ENCODE peak calls at places on chromosomes 5 and 9, in ten cellular contexts. J, B, A, M, D, R, W, H, F and K are unnamed samples.

GRCh38 chr5:119330367-119331183 is 25.2 kb upstream of the TNFAIP8 start:
- DNase-seq in J (no peak), B (no peak), A (no peak), M (no peak), D (no peak), R (no peak), W (no peak), H (no peak), F (no peak), K (no peak)

GRCh38 chr5:156481741-156482140 is 154.8 kb downstream of the SGCD start:
- DNase-seq in J (no peak), B (peak), A (no peak), M (no peak), D (no peak), R (no peak), W (no peak), H (no peak), F (no peak), K (no peak)

GRCh38 chr5:73405691-73406090 is 42.9 kb downstream of the FOXD1 start:
- DNase-seq in J (no peak), B (no peak), A (no peak), M (no peak), D (no peak), R (no peak), W (no peak), H (no peak), F (no peak), K (no peak)

GRCh38 chr9:105399117-105399516 is 48.7 kb upstream of the FSD1L start:
- DNase-seq in J (no peak), B (no peak), A (no peak), M (no peak), D (no peak), R (no peak), W (no peak), H (no peak), F (no peak), K (no peak)

GRCh38 chr5:96703384-96703910 is 41.3 kb downstream of the CAST start:
- DNase-seq in J (no peak), B (no peak), A (no peak), M (no peak), D (peak), R (peak), W (no peak), H (no peak), F (no peak), K (no peak)

GRCh38 chr9:136799854-136800657 is 3.9 kb downstream of the CCDC183 start:
- DNase-seq in J (no peak), B (peak), A (peak), M (no peak), D (peak), R (peak), W (no peak), H (peak), F (no peak), K (peak)

GRCh38 chr5:4386152-4386551 is 754.0 kb upstream of the ADAMTS16 start:
- DNase-seq in J (no peak), B (no peak), A (no peak), M (no peak), D (no peak), R (no peak), W (no peak), H (no peak), F (no peak), K (no peak)

GRCh38 chr5:56640763-56641406 is 174.5 kb upstream of the MAP3K1 start:
- DNase-seq in J (no peak), B (no peak), A (no peak), M (no peak), D (no peak), R (no peak), W (no peak), H (no peak), F (no peak), K (no peak)

GRCh38 chr9:18606831-18607230 is 132.9 kb downstream of the ADAMTSL1 start:
- DNase-seq in J (peak), B (no peak), A (no peak), M (no peak), D (no peak), R (peak), W (peak), H (no peak), F (no peak), K (no peak)

GRCh38 chr9:125240649-125240999 is 519 bp downstream of the HSPA5 start:
- DNase-seq in J (no peak), B (no peak), A (no peak), M (no peak), D (peak), R (peak), W (peak), H (peak), F (no peak), K (no peak)

GRCh38 chr5:73966411-73966810 is 340.4 kb downstream of the ARHGEF28 start:
- DNase-seq in J (no peak), B (no peak), A (no peak), M (no peak), D (no peak), R (no peak), W (no peak), H (no peak), F (no peak), K (no peak)

GRCh38 chr9:128972956-128973355 is 25.5 kb downstream of the NUP188 start:
- DNase-seq in J (peak), B (peak), A (no peak), M (peak), D (no peak), R (peak), W (peak), H (no peak), F (peak), K (no peak)

GRCh38 chr9:72542917-72543316 is 21.5 kb downstream of the TMC1 start:
- DNase-seq in J (no peak), B (no peak), A (no peak), M (no peak), D (no peak), R (no peak), W (no peak), H (no peak), F (no peak), K (no peak)

GRCh38 chr9:20898885-20899554 is 132.4 kb downstream of the HACD4 start:
- DNase-seq in J (peak), B (no peak), A (no peak), M (no peak), D (no peak), R (peak), W (no peak), H (no peak), F (peak), K (no peak)

GRCh38 chr5:91146221-91146620 is 236.9 kb downstream of the ARRDC3 start:
- DNase-seq in J (no peak), B (no peak), A (no peak), M (no peak), D (no peak), R (peak), W (no peak), H (no peak), F (no peak), K (no peak)

GRCh38 chr9:137129456-137130175 is 9.3 kb upstream of the GRIN1 start:
- DNase-seq in J (peak), B (peak), A (peak), M (peak), D (peak), R (peak), W (peak), H (peak), F (peak), K (peak)

GRCh38 chr9:134682651-134683364 is 41.2 kb downstream of the COL5A1 start:
- DNase-seq in J (no peak), B (no peak), A (no peak), M (no peak), D (no peak), R (no peak), W (no peak), H (no peak), F (no peak), K (no peak)

GRCh38 chr9:81613002-81613750 is 76.2 kb downstream of the TLE1 start:
- DNase-seq in J (peak), B (no peak), A (no peak), M (peak), D (no peak), R (peak), W (peak), H (no peak), F (peak), K (no peak)

GRCh38 chr9:6645153-6646027 is at the start of gene GLDC:
- DNase-seq in J (no peak), B (peak), A (peak), M (no peak), D (peak), R (peak), W (no peak), H (peak), F (no peak), K (peak)

GRCh38 chr5:171848487-171848886 is 62.9 kb downstream of the SMIM23 start:
- DNase-seq in J (no peak), B (no peak), A (no peak), M (no peak), D (no peak), R (no peak), W (no peak), H (no peak), F (no peak), K (no peak)

GRCh38 chr5:171845040-171845439 is 59.4 kb downstream of the SMIM23 start:
- DNase-seq in J (no peak), B (no peak), A (no peak), M (no peak), D (no peak), R (no peak), W (no peak), H (no peak), F (no peak), K (no peak)

GRCh38 chr5:171847026-171847425 is 61.4 kb downstream of the SMIM23 start:
- DNase-seq in J (no peak), B (no peak), A (no peak), M (no peak), D (no peak), R (no peak), W (no peak), H (no peak), F (no peak), K (no peak)

GRCh38 chr5:171848006-171848405 is 62.4 kb downstream of the SMIM23 start:
- DNase-seq in J (no peak), B (no peak), A (no peak), M (no peak), D (no peak), R (no peak), W (no peak), H (no peak), F (no peak), K (no peak)

DNA sequence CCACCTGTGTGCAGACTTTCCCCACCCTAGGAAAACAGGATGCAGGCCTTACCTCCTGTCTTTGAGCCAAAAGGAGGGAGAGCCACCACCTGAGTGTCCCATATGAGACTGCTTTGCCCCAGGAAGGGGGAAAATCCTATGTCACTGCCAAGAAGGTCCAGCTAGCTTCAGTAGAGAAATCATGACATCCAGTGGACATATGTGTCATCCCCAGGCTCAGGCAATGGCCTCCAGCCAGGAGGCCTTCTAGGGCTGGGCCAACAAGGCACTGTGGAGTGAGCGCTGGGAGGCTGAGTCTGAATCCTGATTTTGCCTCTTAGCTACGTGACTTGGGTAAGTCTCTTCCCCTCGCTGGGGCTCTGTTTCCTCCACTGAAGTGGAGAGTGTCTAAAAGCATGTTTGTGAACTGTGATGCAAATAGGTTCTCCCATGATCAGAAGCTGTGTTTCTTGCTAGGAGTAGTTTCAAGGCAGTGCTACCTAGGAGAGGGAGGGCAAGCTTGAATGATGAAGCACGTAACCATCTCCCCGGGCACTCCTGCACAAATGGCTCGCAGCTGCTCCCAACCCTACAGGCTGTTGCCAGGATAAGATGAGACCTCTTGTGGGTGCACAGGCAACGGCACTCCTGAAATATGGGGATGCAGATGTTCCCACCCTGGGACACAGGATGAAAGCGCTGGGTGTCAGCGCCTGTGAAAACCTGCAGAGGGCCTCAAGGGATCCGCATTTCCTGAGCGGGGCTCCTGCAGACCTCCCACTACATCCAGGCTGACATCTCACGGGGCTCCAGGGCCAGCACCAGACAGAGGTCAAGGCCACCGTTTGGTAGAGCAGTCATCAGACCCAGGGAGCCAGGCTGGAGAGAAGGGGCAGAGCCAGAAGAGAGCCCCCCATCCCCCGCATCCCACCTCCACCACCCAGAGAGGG is 60.5 kb downstream of the SMIM23 start:
- DNase-seq in J (peak), B (no peak), A (no peak), M (no peak), D (no peak), R (peak), W (peak), H (no peak), F (peak), K (no peak)
- TF ChIP-seq CTCF in J (peak), B (no peak), A (no peak), M (peak), D (no peak), R (peak), W (peak), H (no peak), F (peak), K (no peak)

GRCh38 chr5:168874713-168875380 is 295.7 kb upstream of the PANK3 start:
- DNase-seq in J (peak), B (no peak), A (no peak), M (no peak), D (no peak), R (peak), W (peak), H (no peak), F (no peak), K (no peak)
- TF ChIP-seq CTCF in J (peak), B (peak), A (no peak), M (peak), D (no peak), R (peak), W (peak), H (peak), F (peak), K (peak)

DNA sequence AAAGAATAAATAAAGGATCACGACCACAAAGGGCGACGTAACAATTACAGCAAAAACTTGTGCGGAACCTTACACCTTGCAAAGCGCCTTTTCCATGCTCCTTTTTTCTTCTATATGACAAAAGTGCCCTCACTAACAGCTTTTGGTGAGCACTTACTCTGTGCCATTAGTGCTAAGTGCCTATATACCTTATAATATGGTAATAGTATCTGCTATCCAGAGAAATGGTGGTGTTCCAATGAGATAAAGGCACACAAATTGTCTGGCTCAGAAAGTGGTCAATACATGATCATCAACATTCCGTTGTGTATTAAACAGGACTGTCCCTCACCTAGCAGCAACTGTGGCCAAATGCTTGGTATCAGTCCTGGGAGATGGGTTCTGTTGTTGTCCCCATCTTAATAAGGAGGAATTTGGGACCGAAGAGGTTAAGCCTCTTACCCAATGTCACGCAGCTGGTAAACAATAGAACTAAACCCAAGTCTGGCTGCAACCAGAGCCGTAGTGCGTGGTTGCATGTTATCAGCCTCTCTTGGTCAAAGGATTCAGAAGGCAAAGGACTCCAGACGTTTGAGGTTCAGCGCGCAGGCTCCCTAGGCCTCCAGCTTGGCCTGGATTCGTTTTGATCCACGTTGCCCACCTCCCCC is 559 bp upstream of the TOR2A start:
- DNase-seq in J (no peak), B (no peak), A (no peak), M (no peak), D (no peak), R (peak), W (no peak), H (no peak), F (no peak), K (no peak)
- TF ChIP-seq CTCF in J (no peak), B (no peak), A (no peak), M (no peak), D (no peak), R (no peak), W (no peak), H (no peak), F (no peak), K (no peak)

GRCh38 chr5:160968480-160968879 is 116.5 kb upstream of the ATP10B start:
- DNase-seq in J (no peak), B (no peak), A (no peak), M (no peak), D (no peak), R (no peak), W (no peak), H (no peak), F (no peak), K (no peak)

DNA sequence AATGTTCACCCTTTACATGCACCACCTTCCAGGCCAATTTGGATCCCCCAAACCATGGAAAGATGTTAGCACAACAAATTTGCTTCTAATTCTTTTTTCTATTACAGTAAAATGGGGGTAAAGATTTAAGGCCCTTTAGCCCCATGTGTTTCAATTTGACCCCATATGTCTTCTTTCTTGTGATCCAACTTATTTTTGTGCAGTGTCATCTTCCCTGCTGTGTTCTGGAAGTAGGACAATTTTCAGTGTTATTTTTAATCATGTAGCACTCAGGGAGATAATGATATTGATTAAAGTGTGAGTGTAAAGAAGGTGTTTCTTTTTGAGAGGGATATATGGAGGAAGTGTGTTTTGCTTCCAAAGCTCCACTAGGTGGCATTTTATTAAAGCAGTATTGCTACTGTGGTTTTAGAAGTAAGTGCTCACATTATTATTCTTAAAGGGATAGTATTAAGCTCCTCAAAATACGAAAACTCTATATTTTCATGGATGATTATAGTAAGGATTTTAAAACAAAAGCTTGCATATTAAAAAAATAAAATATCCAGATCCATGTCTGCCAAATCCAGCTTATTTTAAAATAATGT is 118.7 kb upstream of the ATP10B start:
- DNase-seq in J (no peak), B (no peak), A (no peak), M (no peak), D (no peak), R (no peak), W (no peak), H (no peak), F (no peak), K (no peak)
- TF ChIP-seq CTCF in J (no peak), B (peak), A (no peak), M (no peak), D (no peak), R (no peak), W (peak), H (peak), F (no peak), K (peak)

DNA sequence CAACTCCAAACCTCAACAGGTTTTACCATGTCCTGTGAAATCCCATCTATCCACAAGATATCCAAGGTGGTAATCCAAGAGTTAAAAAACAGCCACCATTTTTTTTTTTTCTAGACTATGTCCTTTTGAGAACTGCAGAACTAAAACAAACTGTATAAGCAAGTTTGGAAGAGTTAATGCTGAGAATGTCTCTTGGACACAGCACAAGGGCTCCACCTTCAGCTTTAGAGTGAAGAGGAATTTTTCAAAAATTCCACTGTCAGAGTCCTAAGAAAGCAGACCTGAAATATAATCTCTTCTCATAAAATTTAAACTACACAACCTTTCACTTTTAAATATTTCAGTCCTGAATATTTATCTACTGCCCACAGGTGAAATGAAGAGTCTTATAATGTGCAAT is 167.8 kb upstream of the CCNG1 start:
- DNase-seq in J (no peak), B (no peak), A (no peak), M (no peak), D (no peak), R (no peak), W (no peak), H (no peak), F (no peak), K (no peak)
- TF ChIP-seq CTCF in J (no peak), B (no peak), A (no peak), M (no peak), D (no peak), R (no peak), W (no peak), H (no peak), F (no peak), K (peak)

GRCh38 chr9:118809160-118809625 is 560.0 kb downstream of the BRINP1 start:
- DNase-seq in J (no peak), B (no peak), A (peak), M (no peak), D (no peak), R (no peak), W (no peak), H (no peak), F (no peak), K (peak)
- TF ChIP-seq CTCF in J (no peak), B (peak), A (peak), M (no peak), D (no peak), R (no peak), W (no peak), H (no peak), F (no peak), K (peak)

GRCh38 chr5:25544652-25545249 is 900.0 kb upstream of the CDH10 start:
- DNase-seq in J (no peak), B (peak), A (no peak), M (no peak), D (no peak), R (no peak), W (no peak), H (no peak), F (no peak), K (peak)
- TF ChIP-seq CTCF in J (peak), B (peak), A (peak), M (no peak), D (no peak), R (peak), W (peak), H (no peak), F (peak), K (peak)